ENCODE peak calls at places on chromosomes 2 and 18, in six cellular contexts. L is tibial nerve; J is CD4-positive, alpha-beta T cell; K is HFFc6; Q is OCI-LY7; G is fibroblast of the aortic adventitia. C is an unnamed sample.

GRCh38 chr2:7661532-7661931 is 744.3 kb downstream of the RNF144A start:
- DNase-seq in L (no peak), J (no peak), K (no peak), Q (no peak), G (no peak), C (no peak)

GRCh38 chr2:100397117-100397860 is 20.2 kb downstream of the CHST10 start:
- DNase-seq in L (no peak), J (no peak), K (no peak), Q (no peak), G (no peak), C (no peak)

GRCh38 chr2:233022561-233022960 is 9.5 kb upstream of the NGEF start:
- DNase-seq in L (no peak), J (no peak), K (no peak), Q (no peak), G (no peak), C (no peak)

GRCh38 chr2:168354499-168354898 is 101.6 kb upstream of the CERS6 start:
- DNase-seq in L (no peak), J (no peak), K (no peak), Q (no peak), G (no peak), C (no peak)

GRCh38 chr2:127025357-127026062 is 81.4 kb downstream of the BIN1 start:
- DNase-seq in L (peak), J (peak), K (peak), Q (peak), G (peak), C (peak)

GRCh38 chr2:192230864-192231453 is 36.2 kb upstream of the TMEFF2 start:
- DNase-seq in L (no peak), J (no peak), K (no peak), Q (no peak), G (no peak), C (no peak)

GRCh38 chr2:18976112-18976961 is 382.1 kb downstream of the OSR1 start:
- DNase-seq in L (no peak), J (no peak), K (peak), Q (peak), G (peak), C (peak)

GRCh38 chr2:238320648-238321281 is 447 bp downstream of the TRAF3IP1 start:
- DNase-seq in L (no peak), J (no peak), K (no peak), Q (peak), G (peak), C (peak)

GRCh38 chr18:75131455-75132000 is 77.4 kb downstream of the PTGR3 start:
- DNase-seq in L (no peak), J (no peak), K (no peak), Q (no peak), G (peak), C (no peak)

GRCh38 chr18:75161629-75162028 is 47.3 kb downstream of the PTGR3 start:
- DNase-seq in L (no peak), J (peak), K (no peak), Q (peak), G (peak), C (peak)

GRCh38 chr2:129347486-129348217 is 631.8 kb upstream of the RAB6C start:
- DNase-seq in L (no peak), J (no peak), K (no peak), Q (no peak), G (no peak), C (peak)

GRCh38 chr2:152627010-152627957 is 90.0 kb downstream of the PRPF40A start:
- DNase-seq in L (no peak), J (no peak), K (peak), Q (no peak), G (peak), C (peak)

GRCh38 chr18:44938396-44939036 is 257.8 kb downstream of the SETBP1 start:
- DNase-seq in L (no peak), J (no peak), K (no peak), Q (no peak), G (no peak), C (no peak)

GRCh38 chr2:108534577-108535379 is 508 bp downstream of the LIMS1 start:
- DNase-seq in L (no peak), J (peak), K (peak), Q (peak), G (peak), C (no peak)

GRCh38 chr2:215797676-215798075 is 215.7 kb downstream of the MREG start:
- DNase-seq in L (no peak), J (no peak), K (no peak), Q (no peak), G (peak), C (no peak)

GRCh38 chr18:57915848-57916596 is 112.9 kb upstream of the ATP8B1 start:
- DNase-seq in L (no peak), J (no peak), K (no peak), Q (peak), G (no peak), C (no peak)

GRCh38 chr2:85734942-85735608 is 18.7 kb upstream of the ATOH8 start:
- DNase-seq in L (no peak), J (no peak), K (no peak), Q (no peak), G (peak), C (no peak)

GRCh38 chr2:43226955-43227829 is 786 bp upstream of the ZFP36L2 start:
- DNase-seq in L (peak), J (peak), K (peak), Q (peak), G (peak), C (peak)

GRCh38 chr2:212984129-212984528 is 167.3 kb downstream of the IKZF2 start:
- DNase-seq in L (no peak), J (no peak), K (no peak), Q (no peak), G (no peak), C (no peak)

GRCh38 chr2:82023710-82024109 is 1719.2 kb upstream of the LRRTM1 start:
- DNase-seq in L (no peak), J (no peak), K (no peak), Q (no peak), G (no peak), C (no peak)

GRCh38 chr2:129866391-129866790 is 113.1 kb upstream of the RAB6C start:
- DNase-seq in L (no peak), J (no peak), K (no peak), Q (no peak), G (no peak), C (no peak)

GRCh38 chr2:219832904-219833303 is 205.5 kb downstream of the SLC4A3 start:
- DNase-seq in L (no peak), J (no peak), K (no peak), Q (no peak), G (no peak), C (no peak)

GRCh38 chr18:65938592-65939372 is 188.0 kb downstream of the CDH7 start:
- DNase-seq in L (no peak), J (no peak), K (no peak), Q (peak), G (no peak), C (no peak)

GRCh38 chr2:134341476-134341875 is 87.6 kb downstream of the MGAT5 start:
- DNase-seq in L (no peak), J (no peak), K (no peak), Q (no peak), G (no peak), C (no peak)

GRCh38 chr18:9808530-9809241 is 77.1 kb upstream of the TXNDC2 start:
- DNase-seq in L (no peak), J (no peak), K (no peak), Q (no peak), G (peak), C (no peak)

GRCh38 chr18:61335737-61336555 is 2.7 kb downstream of the CDH20 start:
- DNase-seq in L (no peak), J (no peak), K (no peak), Q (no peak), G (peak), C (no peak)

GRCh38 chr2:128318776-128319456 is at the start of gene HS6ST1:
- DNase-seq in L (peak), J (peak), K (peak), Q (peak), G (peak), C (peak)

GRCh38 chr2:17620280-17620679 is 79.8 kb downstream of the VSNL1 start:
- DNase-seq in L (no peak), J (no peak), K (no peak), Q (no peak), G (peak), C (no peak)

GRCh38 chr2:31523871-31524492 is 56.8 kb downstream of the SRD5A2 start:
- DNase-seq in L (no peak), J (peak), K (peak), Q (peak), G (peak), C (peak)

GRCh38 chr18:72652990-72653593 is 109.0 kb upstream of the CBLN2 start:
- DNase-seq in L (no peak), J (no peak), K (no peak), Q (peak), G (no peak), C (peak)

GRCh38 chr2:43329637-43330036 is 103.2 kb upstream of the ZFP36L2 start:
- DNase-seq in L (no peak), J (no peak), K (no peak), Q (no peak), G (no peak), C (no peak)

GRCh38 chr2:201660293-201660895 is 17.1 kb upstream of the TMEM237 start:
- DNase-seq in L (no peak), J (no peak), K (no peak), Q (peak), G (no peak), C (no peak)

GRCh38 chr2:118974103-118974911 is 32.3 kb downstream of the MARCO start:
- DNase-seq in L (no peak), J (no peak), K (peak), Q (no peak), G (peak), C (no peak)

GRCh38 chr2:107412209-107412904 is 414.3 kb upstream of the RGPD4 start:
- DNase-seq in L (no peak), J (no peak), K (no peak), Q (no peak), G (peak), C (no peak)

GRCh38 chr18:44716697-44717163 is 36.0 kb downstream of the SETBP1 start:
- DNase-seq in L (no peak), J (no peak), K (no peak), Q (no peak), G (no peak), C (no peak)

GRCh38 chr2:73105511-73105971 is 7.2 kb downstream of the RAB11FIP5 start:
- DNase-seq in L (no peak), J (no peak), K (no peak), Q (no peak), G (no peak), C (no peak)

DNA sequence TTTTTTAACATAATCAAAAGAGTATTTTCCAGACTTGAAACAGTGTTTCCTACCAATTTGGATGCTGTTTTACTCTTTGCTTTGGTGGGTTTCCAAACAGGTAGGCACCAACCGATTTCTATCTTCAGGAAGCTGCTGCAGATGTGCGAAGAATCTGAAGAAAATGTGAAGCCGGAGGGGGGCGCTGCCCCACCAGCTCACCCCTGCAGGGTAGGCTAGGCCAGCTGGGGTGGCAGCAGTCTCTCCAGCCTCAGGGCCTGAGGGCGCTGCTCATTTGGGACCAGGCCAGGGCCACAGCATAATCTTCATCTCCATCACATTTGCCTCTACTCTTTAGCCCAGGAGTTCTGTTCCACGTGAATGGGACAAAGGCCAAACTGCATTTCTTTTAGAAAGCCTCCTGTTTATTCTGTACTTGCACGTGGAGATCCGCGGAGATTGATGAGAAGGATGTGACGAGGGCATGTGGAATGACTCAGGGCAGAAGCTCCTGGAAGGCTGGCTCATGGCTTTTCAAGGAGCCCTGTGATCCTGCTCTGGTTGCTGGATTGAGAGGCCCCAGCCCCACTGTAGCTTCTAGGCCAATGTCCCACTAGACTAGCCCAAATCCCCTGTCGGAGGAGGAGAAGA is 84.2 kb upstream of the FAM136A start:
- DNase-seq in L (no peak), J (no peak), K (peak), Q (no peak), G (peak), C (no peak)
- TF ChIP-seq CTCF in L (no peak), J (no peak), K (peak), Q (no peak), G (no peak), C (no peak)

GRCh38 chr18:67705748-67706147 is 189.2 kb upstream of the DSEL start:
- DNase-seq in L (no peak), J (no peak), K (no peak), Q (no peak), G (no peak), C (no peak)
- TF ChIP-seq CTCF in L (no peak), J (no peak), K (peak), Q (no peak), G (no peak), C (no peak)

DNA sequence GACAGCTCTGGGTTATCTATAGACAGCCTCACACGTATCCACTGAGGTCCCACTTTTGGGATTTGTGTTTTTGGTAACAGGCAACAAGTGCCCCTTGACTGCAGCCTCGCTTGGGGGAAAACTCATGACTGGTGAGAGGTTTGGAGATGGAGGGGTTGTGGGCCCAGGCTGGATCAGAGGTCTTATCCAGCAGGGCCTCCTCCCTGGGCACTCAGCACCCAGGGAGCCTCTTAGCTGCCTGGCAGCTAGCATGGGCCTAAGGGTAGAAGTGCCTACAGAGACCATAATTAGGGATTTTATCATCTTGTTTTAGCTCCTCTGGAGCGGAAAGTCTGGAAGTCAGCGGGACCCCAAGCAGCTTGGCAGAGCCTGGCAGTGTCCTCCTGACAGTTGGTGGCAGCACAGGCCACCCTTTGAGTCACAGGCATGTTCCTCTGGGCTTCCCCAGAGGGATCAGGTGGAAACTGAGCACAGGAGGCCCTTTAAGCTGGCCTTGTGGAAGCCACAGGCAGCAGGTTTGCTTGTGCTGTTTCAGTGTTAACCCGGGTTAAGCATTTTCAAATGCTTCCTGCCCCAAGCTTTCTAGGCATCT is 143.1 kb downstream of the KCTD1 start:
- DNase-seq in L (no peak), J (no peak), K (peak), Q (peak), G (peak), C (peak)
- TF ChIP-seq CTCF in L (no peak), J (no peak), K (peak), Q (peak), G (peak), C (peak)

GRCh38 chr18:76275913-76276312 is 219.1 kb downstream of the ZNF516 start:
- DNase-seq in L (no peak), J (no peak), K (no peak), Q (peak), G (no peak), C (no peak)

GRCh38 chr18:76273036-76273545 is 222.0 kb downstream of the ZNF516 start:
- DNase-seq in L (no peak), J (no peak), K (no peak), Q (no peak), G (no peak), C (no peak)

GRCh38 chr18:76273956-76274355 is 221.1 kb downstream of the ZNF516 start:
- DNase-seq in L (no peak), J (no peak), K (no peak), Q (no peak), G (no peak), C (no peak)

GRCh38 chr18:76274470-76275289 is 220.4 kb downstream of the ZNF516 start:
- DNase-seq in L (no peak), J (no peak), K (no peak), Q (peak), G (no peak), C (no peak)
- TF ChIP-seq CTCF in L (no peak), J (no peak), K (peak), Q (peak), G (no peak), C (no peak)

GRCh38 chr2:46610014-46610413 is 130.6 kb downstream of the TMEM247 start:
- DNase-seq in L (no peak), J (no peak), K (no peak), Q (no peak), G (no peak), C (no peak)

GRCh38 chr2:46612675-46613074 is 133.3 kb downstream of the TMEM247 start:
- DNase-seq in L (no peak), J (no peak), K (no peak), Q (no peak), G (no peak), C (no peak)

GRCh38 chr2:46621499-46621898 is 142.1 kb downstream of the TMEM247 start:
- DNase-seq in L (no peak), J (no peak), K (no peak), Q (no peak), G (no peak), C (no peak)

GRCh38 chr2:46615555-46616487 is 136.5 kb downstream of the TMEM247 start:
- DNase-seq in L (no peak), J (no peak), K (peak), Q (peak), G (peak), C (peak)
- TF ChIP-seq CTCF in L (no peak), J (peak), K (peak), Q (peak), G (peak), C (no peak)

DNA sequence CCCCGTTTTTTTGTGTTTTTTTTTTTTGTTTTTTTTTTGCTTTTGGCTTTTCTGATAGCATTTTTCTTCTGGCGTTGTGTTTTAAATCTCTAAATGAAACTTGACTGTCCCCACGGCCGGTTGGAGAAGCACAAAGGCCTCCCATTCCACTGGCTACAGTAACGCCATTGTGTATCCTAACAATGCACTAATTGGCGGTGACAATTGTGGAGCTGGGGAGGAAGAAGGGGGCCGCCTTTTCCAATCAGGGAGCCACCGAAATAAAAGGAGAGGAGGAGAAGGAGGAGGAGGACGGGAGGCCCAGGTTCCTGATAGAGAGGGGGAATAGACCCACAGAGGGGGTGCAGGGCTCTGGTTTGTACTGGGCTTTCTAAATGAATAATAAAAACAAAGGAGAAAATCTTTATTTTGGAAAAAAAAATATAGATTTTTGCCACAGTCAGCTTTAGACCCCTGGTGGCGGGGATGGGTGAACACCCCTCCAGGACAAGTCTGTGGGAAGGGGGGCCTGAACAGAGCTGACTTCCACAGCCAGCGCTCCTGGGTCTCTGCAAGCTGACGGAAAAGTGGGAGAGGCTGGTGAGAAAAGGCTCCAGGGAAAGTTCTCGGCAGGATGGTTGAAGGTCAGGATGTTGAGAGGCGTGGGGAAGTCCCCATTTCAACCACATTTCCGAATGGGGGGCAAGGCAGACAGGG is 43.7 kb upstream of the FZD5 start:
- DNase-seq in L (no peak), J (no peak), K (no peak), Q (no peak), G (no peak), C (no peak)
- TF ChIP-seq CTCF in L (no peak), J (no peak), K (peak), Q (peak), G (no peak), C (no peak)

C was measured in GM20000.